ENCODE peak calls at places on chromosomes 2 and 18, in ten cellular contexts. L is heart right ventricle, J is choroid plexus epithelial cell, A is AG09319, U is nephron progenitor cell, V is brain microvascular endothelial cell, T is RWPE1, R is glutamatergic neuron, X is WTC11, W is GM12865. Z is an unnamed sample.
A peak's percentile ranks its signal among the peaks of the same experiment; 100 is the strongest.

GRCh38 chr2:231663458-231664290 is 44.7 kb upstream of the PTMA start:
- DNase-seq in X (no peak), R (no peak), U (no peak), L (no peak), T (no peak), V (no peak), W (no peak), J (no peak), A (no peak), Z (no peak)

GRCh38 chr2:2244508-2244907 is 86.6 kb downstream of the MYT1L start:
- DNase-seq in L (no peak), A (no peak), X (no peak), R (no peak), J (no peak), W (no peak), U (no peak), V (no peak), T (no peak), Z (peak; percentile 72)

GRCh38 chr18:37805773-37806380 is 240.3 kb upstream of the CELF4 start:
- DNase-seq in X (no peak), W (no peak), A (no peak), L (no peak), U (no peak), T (no peak), V (no peak), R (no peak), J (no peak), Z (no peak)

GRCh38 chr2:57397550-57398360 is 648.9 kb upstream of the VRK2 start:
- DNase-seq in R (no peak), T (no peak), L (no peak), U (no peak), X (no peak), J (no peak), W (no peak), V (no peak), A (no peak), Z (no peak)

GRCh38 chr2:32937602-32938450 is 8.9 kb upstream of the LTBP1 start:
- DNase-seq in R (no peak), T (peak; percentile 41), X (peak; percentile 38), V (peak; percentile 3), J (peak; percentile 71), U (no peak), A (no peak), W (no peak), L (no peak), Z (no peak)

GRCh38 chr2:20192781-20193180 is 32.1 kb downstream of the SDC1 start:
- DNase-seq in T (no peak), J (no peak), W (no peak), U (no peak), R (no peak), L (no peak), X (no peak), A (no peak), V (no peak), Z (no peak)

GRCh38 chr2:200578778-200579177 is 7.0 kb upstream of the AOX1 start:
- DNase-seq in U (no peak), J (peak; percentile 77), V (peak; percentile 37), X (no peak), W (peak; percentile 38), L (no peak), A (no peak), R (no peak), T (no peak), Z (no peak)

GRCh38 chr2:195674491-195675226 is 17.6 kb downstream of the SLC39A10 start:
- DNase-seq in A (no peak), T (no peak), R (no peak), J (peak; percentile 57), L (no peak), W (no peak), X (no peak), U (no peak), V (peak; percentile 64), Z (no peak)

GRCh38 chr2:178426388-178426787 is 24.6 kb downstream of the PRKRA start:
- DNase-seq in X (no peak), J (peak; percentile 40), T (no peak), A (no peak), W (no peak), U (no peak), V (peak; percentile 25), L (no peak), R (no peak), Z (no peak)

GRCh38 chr2:211498551-211499205 is 942.3 kb downstream of the CPS1 start:
- DNase-seq in L (no peak), X (no peak), T (no peak), R (no peak), W (no peak), J (no peak), V (no peak), A (no peak), U (no peak), Z (no peak)

GRCh38 chr18:61912476-61912875 is 19.7 kb upstream of the RNF152 start:
- DNase-seq in A (no peak), U (no peak), J (no peak), R (no peak), X (no peak), V (no peak), T (no peak), W (no peak), L (no peak), Z (no peak)

GRCh38 chr18:7429831-7430230 is 137.3 kb upstream of the PTPRM start:
- DNase-seq in V (no peak), T (no peak), R (no peak), J (no peak), U (no peak), W (no peak), A (no peak), L (no peak), X (no peak), Z (no peak)

GRCh38 chr18:57715671-57716070 is 87.4 kb downstream of the ATP8B1 start:
- DNase-seq in U (no peak), V (no peak), L (no peak), W (no peak), X (no peak), T (no peak), J (no peak), A (no peak), R (no peak), Z (no peak)

GRCh38 chr18:58041633-58042032 is 2.4 kb upstream of the NEDD4L start:
- DNase-seq in V (no peak), T (no peak), J (no peak), A (no peak), X (no peak), W (no peak), U (no peak), L (no peak), R (no peak), Z (peak; percentile 16)

GRCh38 chr2:10079931-10080535 is at the start of gene CYS1:
- DNase-seq in A (no peak), W (peak; percentile 33), L (no peak), T (peak; percentile 16), V (no peak), X (peak; percentile 61), R (peak; percentile 42), U (peak; percentile 67), J (peak; percentile 16), Z (no peak)

GRCh38 chr2:17713291-17713690 is 40.3 kb downstream of the SMC6 start:
- DNase-seq in X (no peak), A (no peak), W (no peak), L (no peak), U (no peak), J (no peak), V (no peak), T (no peak), R (no peak), Z (no peak)

GRCh38 chr18:43620936-43621335 is 343.6 kb upstream of the SYT4 start:
- DNase-seq in V (no peak), W (peak; percentile 16), X (no peak), J (peak; percentile 46), U (peak; percentile 5), A (no peak), R (no peak), L (no peak), T (peak; percentile 8), Z (no peak)

DNA sequence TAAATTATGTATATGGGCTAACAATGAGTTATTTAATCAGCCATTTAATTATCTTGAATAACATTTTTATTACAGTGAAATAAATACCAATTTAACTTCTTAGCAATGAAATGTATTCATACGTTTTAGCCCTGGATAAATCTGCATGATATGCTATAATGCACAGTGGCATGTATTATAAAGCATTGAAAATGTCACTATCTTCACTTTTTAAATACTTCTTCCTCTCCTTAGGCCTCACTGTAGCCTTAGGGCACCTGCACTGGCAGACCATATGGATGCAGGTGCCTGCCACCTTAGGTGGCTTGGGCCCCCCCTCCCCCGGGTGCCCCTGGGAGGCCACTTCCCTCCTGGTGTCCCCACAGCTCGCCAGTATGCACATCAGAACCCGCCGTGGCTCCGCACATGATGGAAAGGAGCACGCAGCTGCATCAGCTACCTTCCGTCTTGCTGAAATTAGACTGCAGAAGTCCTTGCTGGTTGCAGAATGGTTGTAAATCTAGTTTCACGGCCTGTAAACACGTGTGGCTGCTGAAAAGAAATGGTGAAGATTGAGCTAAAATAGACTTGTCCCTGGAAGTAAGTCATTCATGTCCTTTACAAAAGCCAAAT is 56.7 kb downstream of the ADI1 start:
- DNase-seq in U (no peak), L (no peak), J (no peak), V (no peak), X (no peak), R (no peak), T (no peak), W (no peak), A (no peak), Z (peak; percentile 5)
- TF ChIP-seq CTCF in U (peak; percentile 26), L (no peak), J (no peak), V (peak; percentile 9), X (no peak), R (peak; percentile 63), T (peak; percentile 69), W (no peak), A (no peak), Z (no peak)

GRCh38 chr2:166181813-166182154 is 54.0 kb upstream of the SCN1A start:
- DNase-seq in R (no peak), A (no peak), W (no peak), T (no peak), L (no peak), X (no peak), V (no peak), U (no peak), J (no peak), Z (no peak)
- TF ChIP-seq CTCF in R (peak; percentile 22), A (no peak), W (no peak), T (peak; percentile 9), L (peak; percentile 8), X (no peak), V (no peak), U (no peak), J (no peak), Z (no peak)

GRCh38 chr2:27407798-27408491 is 1.4 kb downstream of the PPM1G start:
- DNase-seq in V (no peak), X (peak; percentile 51), W (peak; percentile 49), R (no peak), T (peak; percentile 52), J (peak; percentile 74), A (no peak), L (no peak), U (peak; percentile 31), Z (peak; percentile 51)
- TF ChIP-seq CTCF in V (peak; percentile 70), X (peak; percentile 64), W (peak; percentile 22), R (peak; percentile 83), T (peak; percentile 73), J (peak; percentile 74), A (peak; percentile 49), L (no peak), U (peak; percentile 63), Z (peak; percentile 81)

GRCh38 chr2:43214253-43214652 is 12.2 kb downstream of the ZFP36L2 start:
- DNase-seq in X (peak; percentile 49), A (no peak), R (no peak), U (no peak), V (no peak), J (no peak), L (no peak), T (no peak), W (no peak), Z (no peak)
- TF ChIP-seq CTCF in X (no peak), A (no peak), R (no peak), U (no peak), V (no peak), J (peak; percentile 15), L (no peak), T (no peak), W (no peak), Z (peak; percentile 10)

Z was measured in BE2C.